ENCODE peak calls at places on chromosomes 5 and 9, in five cellular contexts. L is A549, E is transverse colon, T is sigmoid colon, B is HepG2. K is an unnamed sample.

GRCh38 chr5:65867509-65868195 is 58.7 kb upstream of the ERBIN start:
- DNase-seq in L (no peak), E (no peak), T (no peak), B (peak), K (no peak)

GRCh38 chr5:173451651-173452050 is 123.4 kb upstream of the STC2 start:
- DNase-seq in L (no peak), E (no peak), T (no peak), B (no peak), K (no peak)

GRCh38 chr5:37869221-37869620 is 29.4 kb upstream of the GDNF start:
- DNase-seq in L (no peak), E (no peak), T (no peak), B (no peak), K (no peak)

GRCh38 chr9:123162359-123163345 is 105.7 kb downstream of the STRBP start:
- DNase-seq in L (no peak), E (no peak), T (no peak), B (no peak), K (no peak)

GRCh38 chr5:141732417-141732816 is 50.4 kb upstream of the ARAP3 start:
- DNase-seq in L (no peak), E (no peak), T (no peak), B (no peak), K (no peak)

GRCh38 chr5:109410389-109411174 is 808 bp upstream of the PJA2 start:
- DNase-seq in L (peak), E (peak), T (peak), B (no peak), K (peak)

GRCh38 chr5:60989790-60990189 is 44.8 kb downstream of the NDUFAF2 start:
- DNase-seq in L (no peak), E (no peak), T (no peak), B (no peak), K (no peak)

GRCh38 chr5:72847989-72848473 is 31.6 kb downstream of the TNPO1 start:
- DNase-seq in L (peak), E (peak), T (peak), B (peak), K (peak)

GRCh38 chr9:11235061-11235460 is 622.3 kb upstream of the PTPRD start:
- DNase-seq in L (no peak), E (no peak), T (no peak), B (no peak), K (no peak)

GRCh38 chr5:143200781-143201398 is 202.6 kb downstream of the NR3C1 start:
- DNase-seq in L (no peak), E (no peak), T (no peak), B (no peak), K (no peak)

GRCh38 chr9:123834218-123834906 is 95.6 kb downstream of the DENND1A start:
- DNase-seq in L (no peak), E (no peak), T (no peak), B (no peak), K (no peak)

GRCh38 chr5:119928974-119929373 is 299.6 kb downstream of the FAM170A start:
- DNase-seq in L (no peak), E (no peak), T (no peak), B (no peak), K (no peak)

GRCh38 chr9:120583958-120584369 is 4.0 kb upstream of the CDK5RAP2 start:
- DNase-seq in L (peak), E (peak), T (no peak), B (peak), K (peak)

GRCh38 chr5:137300411-137301240 is 198.5 kb downstream of the SPOCK1 start:
- DNase-seq in L (no peak), E (no peak), T (no peak), B (no peak), K (no peak)

GRCh38 chr5:81424728-81425127 is 30.8 kb upstream of the ACOT12 start:
- DNase-seq in L (no peak), E (no peak), T (no peak), B (no peak), K (no peak)

GRCh38 chr5:11468334-11469039 is 435.8 kb downstream of the CTNND2 start:
- DNase-seq in L (no peak), E (no peak), T (no peak), B (no peak), K (no peak)

GRCh38 chr9:132518626-132519025 is 63.8 kb upstream of the BARHL1 start:
- DNase-seq in L (no peak), E (no peak), T (no peak), B (no peak), K (no peak)

GRCh38 chr9:84385357-84386040 is 44.9 kb upstream of the SLC28A3 start:
- DNase-seq in L (no peak), E (no peak), T (no peak), B (no peak), K (no peak)

GRCh38 chr5:177129206-177129605 is 4.4 kb upstream of the NSD1 start:
- DNase-seq in L (no peak), E (no peak), T (peak), B (no peak), K (no peak)

GRCh38 chr5:96402500-96402899 is 30.5 kb downstream of the PCSK1 start:
- DNase-seq in L (no peak), E (no peak), T (no peak), B (no peak), K (no peak)

GRCh38 chr9:28234899-28235277 is 661.6 kb upstream of the C9orf72 start:
- DNase-seq in L (no peak), E (no peak), T (no peak), B (no peak), K (no peak)

GRCh38 chr9:110152704-110153374 is 55.1 kb downstream of the C9orf152 start:
- DNase-seq in L (peak), E (no peak), T (no peak), B (peak), K (no peak)

GRCh38 chr9:136244776-136245193 is 827 bp downstream of the QSOX2 start:
- DNase-seq in L (no peak), E (no peak), T (no peak), B (no peak), K (no peak)

GRCh38 chr5:132425009-132425937 is 55.8 kb downstream of the SLC22A5 start:
- DNase-seq in L (no peak), E (peak), T (peak), B (no peak), K (no peak)

GRCh38 chr9:112866662-112867274 is 23.9 kb downstream of the SLC46A2 start:
- DNase-seq in L (no peak), E (peak), T (no peak), B (no peak), K (no peak)

GRCh38 chr9:116087246-116087645 is 66.3 kb upstream of the PAPPA start:
- DNase-seq in L (peak), E (no peak), T (no peak), B (no peak), K (peak)

GRCh38 chr9:88713022-88713421 is 178.0 kb downstream of the NXNL2 start:
- DNase-seq in L (no peak), E (no peak), T (no peak), B (no peak), K (no peak)

GRCh38 chr5:14577079-14577725 is 4.4 kb upstream of the OTULINL start:
- DNase-seq in L (no peak), E (no peak), T (no peak), B (no peak), K (no peak)
- H3K4me3 ChIP-seq in L (no peak), E (no peak), T (no peak), B (no peak), K (no peak)

DNA sequence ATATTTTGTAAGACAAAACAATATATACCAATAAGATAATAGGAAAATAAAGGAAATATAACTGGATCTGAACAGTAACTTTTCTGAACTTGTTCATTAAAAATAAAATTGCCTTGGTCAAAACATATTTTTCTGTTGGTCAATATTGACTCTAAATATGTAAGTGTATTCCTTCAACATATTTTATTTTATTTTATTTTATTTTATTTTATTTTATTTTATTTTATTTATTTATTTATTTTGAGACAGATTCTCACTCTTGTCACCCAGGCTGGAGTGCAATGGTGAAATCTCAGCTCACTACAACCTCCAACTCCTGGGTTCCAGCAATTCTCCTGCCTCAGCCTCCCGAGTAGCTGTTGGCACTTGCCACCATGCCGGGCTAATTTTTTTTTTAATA is 571.0 kb downstream of the NR2F1-AS1 start:
- DNase-seq in L (no peak), E (no peak), T (no peak), B (no peak), K (no peak)
- TF ChIP-seq CTCF in L (no peak), E (no peak), T (no peak), B (no peak), K (no peak)

DNA sequence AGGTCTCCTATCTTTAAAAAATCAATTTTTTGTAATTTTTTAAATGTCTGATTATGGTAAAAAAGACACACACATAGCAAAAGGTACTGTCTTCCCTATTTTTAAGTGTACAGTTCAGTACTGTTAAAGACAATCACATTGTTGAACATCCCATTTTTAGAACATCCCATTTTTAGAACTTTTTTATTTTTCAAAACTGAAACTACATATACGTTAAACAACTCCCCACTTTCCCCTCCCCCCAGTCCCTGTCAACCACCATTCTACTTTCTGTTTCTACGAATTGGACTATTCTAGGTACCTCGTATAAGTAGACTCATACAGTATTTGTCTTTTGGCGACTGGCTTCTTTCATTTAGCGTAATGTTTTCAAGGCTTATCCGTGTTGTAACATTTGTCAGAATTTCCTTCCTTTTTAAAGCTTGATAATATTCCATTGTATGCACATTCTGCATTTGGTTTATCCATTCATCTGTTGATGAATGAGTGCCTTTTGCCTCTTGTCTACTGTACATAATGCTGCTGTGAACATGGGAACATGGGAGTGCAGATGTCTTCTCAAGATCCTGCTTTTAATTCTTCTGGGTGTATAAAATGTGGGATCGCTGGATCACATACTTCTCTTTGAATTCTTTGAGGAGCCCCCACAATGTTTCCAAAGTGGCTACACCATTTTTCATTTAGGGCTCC is 154.0 kb downstream of the PIK3R1 start:
- DNase-seq in L (no peak), E (no peak), T (no peak), B (no peak), K (no peak)
- TF ChIP-seq EP300 in L (no peak), E (no peak), T (no peak), B (no peak), K (no peak)

GRCh38 chr9:34185778-34186551 is 7.1 kb downstream of the UBAP1 start:
- DNase-seq in L (peak), E (no peak), T (peak), B (no peak), K (no peak)
- H3K4me3 ChIP-seq in L (peak), E (no peak), T (no peak), B (no peak), K (no peak)

GRCh38 chr5:20559845-20560244 is 571.8 kb upstream of the CDH18 start:
- DNase-seq in L (no peak), E (no peak), T (no peak), B (no peak), K (no peak)

GRCh38 chr5:20554001-20554400 is 566.0 kb upstream of the CDH18 start:
- DNase-seq in L (no peak), E (no peak), T (no peak), B (no peak), K (no peak)

GRCh38 chr5:20555034-20555433 is 567.0 kb upstream of the CDH18 start:
- DNase-seq in L (no peak), E (no peak), T (no peak), B (peak), K (no peak)

GRCh38 chr5:20556364-20556763 is 568.4 kb upstream of the CDH18 start:
- DNase-seq in L (no peak), E (no peak), T (no peak), B (no peak), K (no peak)
- TF ChIP-seq CTCF in L (no peak), E (no peak), T (no peak), B (no peak), K (no peak)

K was measured in upper lobe of left lung.